ENCODE peak calls at places on chromosomes 16 and 17, in four cellular contexts. N is heart right ventricle; Z is heart left ventricle; Y is CD8-positive, alpha-beta T cell. I is an unnamed sample.

GRCh38 chr16:2029350-2029749 is 2.6 kb downstream of the NHERF2 start:
- DNase-seq in Y (no peak), N (peak), Z (peak), I (no peak)

GRCh38 chr16:80759419-80760162 is 44.8 kb downstream of the CDYL2 start:
- DNase-seq in Z (no peak), Y (no peak), N (no peak), I (no peak)

GRCh38 chr17:37833237-37833859 is 88.5 kb upstream of the HNF1B start:
- DNase-seq in Y (no peak), N (no peak), Z (no peak), I (no peak)

GRCh38 chr17:32486091-32486700 is 597 bp upstream of the CDK5R1 start:
- DNase-seq in Y (peak), Z (peak), N (peak), I (peak)

GRCh38 chr17:41516828-41517283 is 1.8 kb downstream of the KRT15 start:
- DNase-seq in Y (no peak), N (no peak), Z (no peak), I (no peak)

GRCh38 chr17:48611681-48612455 is 1.1 kb upstream of the HOXB7 start:
- DNase-seq in Z (no peak), Y (no peak), N (no peak), I (no peak)

GRCh38 chr16:1379863-1380174 is 28.1 kb downstream of the GNPTG start:
- DNase-seq in N (no peak), Z (no peak), Y (no peak), I (no peak)

GRCh38 chr17:1532836-1533602 is 16.6 kb upstream of the INPP5K start:
- DNase-seq in Y (peak), Z (no peak), N (no peak), I (no peak)

GRCh38 chr17:69557339-69557738 is 142.8 kb downstream of the MAP2K6 start:
- DNase-seq in N (no peak), Z (no peak), Y (no peak), I (no peak)

GRCh38 chr16:27620533-27620932 is 70.6 kb downstream of the KATNIP start:
- DNase-seq in Z (no peak), Y (no peak), N (no peak), I (no peak)

GRCh38 chr16:2511128-2511785 is 2.5 kb upstream of the ATP6V0C start:
- DNase-seq in Y (no peak), N (peak), Z (peak), I (no peak)

GRCh38 chr17:48915459-48916282 is 7.5 kb downstream of the UBE2Z start:
- DNase-seq in Y (no peak), Z (no peak), N (no peak), I (no peak)

GRCh38 chr17:64732336-64733006 is 70.4 kb upstream of the SMURF2 start:
- DNase-seq in N (peak), Y (no peak), Z (peak), I (peak)

GRCh38 chr17:30964878-30965277 is 6.0 kb upstream of the RNF135 start:
- DNase-seq in Y (no peak), N (no peak), Z (no peak), I (no peak)

GRCh38 chr16:8590161-8590688 is at the start of gene TMEM114:
- DNase-seq in N (no peak), Z (no peak), Y (no peak), I (no peak)

GRCh38 chr16:66901626-66902025 is 17.1 kb downstream of the CDH16 start:
- DNase-seq in Y (no peak), N (peak), Z (peak), I (no peak)

GRCh38 chr17:18860161-18860972 is 2.4 kb downstream of the PRPSAP2 start:
- DNase-seq in Y (no peak), N (no peak), Z (no peak), I (no peak)

GRCh38 chr16:84501077-84501735 is 3.3 kb downstream of the MEAK7 start:
- DNase-seq in N (no peak), Y (no peak), Z (no peak), I (no peak)

GRCh38 chr16:22318690-22319358 is 21.6 kb downstream of the POLR3E start:
- DNase-seq in Z (no peak), N (no peak), Y (peak), I (no peak)

GRCh38 chr17:68437979-68438877 is 19.1 kb downstream of the WIPI1 start:
- DNase-seq in N (peak), Y (no peak), Z (peak), I (no peak)

GRCh38 chr17:8002646-8003593 is 505 bp downstream of the GUCY2D start:
- DNase-seq in N (no peak), Z (no peak), Y (no peak), I (no peak)

GRCh38 chr17:4407851-4408250 is 25.9 kb upstream of the SPNS3 start:
- DNase-seq in Z (no peak), Y (no peak), N (no peak), I (no peak)
- H3K27ac ChIP-seq in Z (no peak), Y (no peak), N (no peak), I (no peak)

GRCh38 chr16:11092788-11093577 is 148.6 kb downstream of the CLEC16A start:
- DNase-seq in N (no peak), Z (no peak), Y (no peak), I (no peak)
- H3K27ac ChIP-seq in N (no peak), Z (no peak), Y (no peak), I (no peak)

GRCh38 chr17:16415031-16415924 is at the start of gene TRPV2:
- DNase-seq in N (no peak), Z (peak), Y (peak), I (no peak)
- H3K27ac ChIP-seq in N (peak), Z (peak), Y (peak), I (peak)

GRCh38 chr17:4921320-4921719 is 10.8 kb upstream of the GP1BA start:
- DNase-seq in Z (no peak), N (no peak), Y (no peak), I (no peak)
- H3K27ac ChIP-seq in Z (no peak), N (no peak), Y (no peak), I (no peak)

GRCh38 chr17:80962356-80963329 is 29.0 kb upstream of the CHMP6 start:
- DNase-seq in Z (no peak), Y (no peak), N (no peak), I (no peak)
- H3K27ac ChIP-seq in Z (no peak), Y (no peak), N (no peak), I (no peak)

DNA sequence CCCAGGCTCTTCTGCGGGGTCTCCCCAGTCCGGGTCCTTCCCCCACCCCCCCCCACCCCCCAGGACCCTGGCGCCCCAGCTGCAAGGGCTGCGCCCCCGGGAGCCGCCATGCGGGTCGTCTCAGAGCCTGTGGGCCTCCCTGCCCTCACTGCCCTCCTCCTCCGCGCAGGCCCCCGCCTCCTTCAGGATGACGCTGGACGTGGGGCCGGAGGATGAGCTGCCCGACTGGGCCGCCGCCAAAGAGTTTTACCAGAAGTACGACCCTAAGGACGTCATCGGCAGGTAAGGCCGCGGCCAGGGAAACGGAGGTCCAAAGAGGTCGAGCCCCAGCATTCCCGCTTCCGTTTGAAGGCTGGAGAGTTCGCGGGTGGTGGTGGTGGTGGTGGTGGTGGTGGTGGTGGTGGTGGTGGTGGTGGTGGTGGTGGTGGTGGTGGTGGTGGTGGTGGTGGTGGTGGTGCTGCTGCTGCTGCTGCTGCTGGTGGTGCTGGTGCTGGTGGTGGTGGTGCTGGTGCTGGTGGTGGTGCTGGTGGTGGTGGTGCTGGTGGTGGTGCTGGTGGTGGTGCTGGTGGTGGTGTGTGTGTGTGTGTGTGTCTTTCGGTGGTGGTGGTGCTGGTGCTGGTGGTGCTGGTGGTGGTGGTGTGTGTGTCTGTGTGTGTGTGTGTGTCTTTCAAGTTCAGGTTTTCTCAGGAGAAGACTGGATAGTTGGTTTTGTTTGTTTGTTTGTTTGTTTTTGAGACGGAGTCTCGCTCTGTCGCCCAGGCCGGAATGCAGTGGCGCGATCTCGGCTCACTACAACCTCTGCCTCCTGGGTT is 615 bp downstream of the PHKG2 start:
- DNase-seq in Z (no peak), Y (no peak), N (peak), I (no peak)
- H3K27ac ChIP-seq in Z (peak), Y (no peak), N (peak), I (peak)

GRCh38 chr17:82049106-82049505 is 2.5 kb downstream of the RFNG start:
- DNase-seq in Y (no peak), Z (no peak), N (no peak), I (no peak)
- H3K27ac ChIP-seq in Y (no peak), Z (no peak), N (no peak), I (no peak)

I was measured in substantia nigra.